ENCODE peak calls at places on chromosomes 13 and 19, in eight cellular contexts. W is astrocyte of the spinal cord, J is Calu3, E is right lobe of liver, N is epithelial cell of proximal tubule, B is MCF 10A, D is mucosa of descending colon, T is fibroblast of the aortic adventitia. Q is an unnamed sample.

GRCh38 chr19:11849264-11849615 is 714 bp downstream of the ZNF439 start:
- DNase-seq in W (no peak), J (no peak), E (no peak), N (no peak), B (no peak), D (no peak), T (peak), Q (no peak)

GRCh38 chr13:37412271-37412683 is 186.3 kb downstream of the POSTN start:
- DNase-seq in W (no peak), J (no peak), E (no peak), N (no peak), B (no peak), D (no peak), T (peak), Q (no peak)

GRCh38 chr19:22286151-22286810 is at the start of gene ZNF729:
- DNase-seq in W (no peak), J (no peak), E (no peak), N (no peak), B (no peak), D (no peak), T (no peak), Q (no peak)

GRCh38 chr19:36489139-36489919 is at the start of gene ZNF566:
- DNase-seq in W (peak), J (peak), E (peak), N (peak), B (peak), D (peak), T (peak), Q (peak)

GRCh38 chr19:3606174-3606689 is 443 bp downstream of the TBXA2R start:
- DNase-seq in W (no peak), J (peak), E (peak), N (no peak), B (no peak), D (peak), T (no peak), Q (no peak)

GRCh38 chr19:52188822-52189744 is 769 bp upstream of the PPP2R1A start:
- DNase-seq in W (no peak), J (peak), E (no peak), N (no peak), B (no peak), D (peak), T (no peak), Q (no peak)

GRCh38 chr19:23774156-23774971 is 15.7 kb upstream of the ZNF681 start:
- DNase-seq in W (no peak), J (no peak), E (no peak), N (peak), B (peak), D (no peak), T (no peak), Q (no peak)

GRCh38 chr19:6800991-6801396 is 28.5 kb downstream of the VAV1 start:
- DNase-seq in W (peak), J (peak), E (no peak), N (peak), B (peak), D (no peak), T (peak), Q (no peak)

GRCh38 chr13:43364210-43365041 is 341.0 kb downstream of the DNAJC15 start:
- DNase-seq in W (peak), J (no peak), E (no peak), N (no peak), B (no peak), D (no peak), T (peak), Q (no peak)

GRCh38 chr13:76991432-76991795 is 467 bp upstream of the CLN5 start:
- DNase-seq in W (no peak), J (no peak), E (no peak), N (no peak), B (no peak), D (peak), T (no peak), Q (no peak)

GRCh38 chr19:5983367-5983955 is 5.5 kb upstream of the RANBP3 start:
- DNase-seq in W (no peak), J (no peak), E (no peak), N (no peak), B (peak), D (no peak), T (no peak), Q (no peak)

GRCh38 chr19:40745402-40745780 is 4.9 kb downstream of the ACTMAP start:
- DNase-seq in W (peak), J (no peak), E (no peak), N (peak), B (no peak), D (no peak), T (peak), Q (no peak)

GRCh38 chr19:29623726-29624488 is 17.8 kb downstream of the POP4 start:
- DNase-seq in W (no peak), J (no peak), E (no peak), N (no peak), B (no peak), D (no peak), T (no peak), Q (no peak)

GRCh38 chr13:31201341-31202024 is 1.7 kb downstream of the B3GLCT start:
- DNase-seq in W (no peak), J (no peak), E (peak), N (no peak), B (peak), D (no peak), T (peak), Q (peak)

GRCh38 chr19:13055213-13056051 is 47.2 kb downstream of the LYL1 start:
- DNase-seq in W (peak), J (peak), E (no peak), N (no peak), B (peak), D (peak), T (peak), Q (peak)

GRCh38 chr19:5949792-5950305 is 28.1 kb downstream of the RANBP3 start:
- DNase-seq in W (no peak), J (no peak), E (no peak), N (no peak), B (no peak), D (peak), T (no peak), Q (peak)

GRCh38 chr19:3618144-3618810 is 8.3 kb downstream of the CACTIN start:
- DNase-seq in W (peak), J (peak), E (peak), N (no peak), B (peak), D (peak), T (peak), Q (peak)

GRCh38 chr13:76667551-76667950 is 218.7 kb downstream of the KCTD12 start:
- DNase-seq in W (peak), J (no peak), E (no peak), N (no peak), B (peak), D (no peak), T (peak), Q (peak)

GRCh38 chr13:110015253-110015652 is 228.9 kb upstream of the IRS2 start:
- DNase-seq in W (peak), J (no peak), E (peak), N (no peak), B (peak), D (no peak), T (no peak), Q (no peak)

GRCh38 chr13:41212881-41213280 is 18.5 kb upstream of the KBTBD7 start:
- DNase-seq in W (no peak), J (no peak), E (no peak), N (no peak), B (no peak), D (no peak), T (no peak), Q (no peak)

GRCh38 chr13:49516467-49516866 is 20.7 kb downstream of the PHF11 start:
- DNase-seq in W (no peak), J (no peak), E (no peak), N (no peak), B (no peak), D (no peak), T (no peak), Q (no peak)

DNA sequence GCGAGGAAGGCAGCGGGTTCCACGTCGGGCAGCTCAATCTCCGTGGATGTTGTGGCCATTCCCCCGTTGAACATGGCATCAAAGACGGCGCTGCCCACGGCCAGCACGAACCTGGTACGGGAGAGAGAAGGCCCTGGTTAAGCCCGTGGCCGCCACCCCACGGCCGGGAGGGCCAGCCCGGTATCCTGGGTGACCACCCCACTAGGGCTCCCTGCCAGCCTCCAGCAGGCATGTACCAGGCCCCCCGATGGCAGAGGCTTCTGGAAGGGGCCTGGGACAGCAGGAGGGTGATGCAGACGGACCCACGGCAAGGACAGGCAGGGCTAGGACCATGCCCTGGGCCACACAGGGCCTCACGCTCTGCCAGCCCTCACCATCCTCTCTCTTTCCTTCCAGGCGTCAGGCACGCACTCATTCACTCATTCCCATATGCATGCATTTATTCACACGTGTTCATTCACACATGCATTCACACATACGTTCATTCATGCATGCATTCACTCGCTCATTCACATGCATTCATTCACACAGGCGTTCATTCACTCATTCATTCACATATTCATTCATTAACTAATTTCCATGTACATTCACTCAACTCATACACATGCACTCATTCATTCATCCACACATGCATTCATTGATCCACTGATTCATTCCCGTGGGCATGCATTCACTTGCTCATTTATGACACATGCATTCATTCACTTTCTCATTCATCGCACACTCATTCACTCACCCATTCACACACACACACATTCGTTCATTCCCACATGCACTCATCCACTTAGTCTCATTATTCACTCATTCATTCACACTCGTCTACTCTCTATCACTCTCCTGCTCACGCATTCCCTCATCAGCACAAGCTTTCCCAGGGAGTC is 17.9 kb downstream of the BTBD2 start:
- DNase-seq in W (no peak), J (no peak), E (no peak), N (no peak), B (no peak), D (no peak), T (no peak), Q (no peak)
- TF ChIP-seq CTCF in W (no peak), J (no peak), E (no peak), N (no peak), B (no peak), D (no peak), T (no peak), Q (no peak)

GRCh38 chr19:33868821-33869412 is 72.2 kb downstream of the KCTD15 start:
- DNase-seq in W (peak), J (no peak), E (no peak), N (no peak), B (peak), D (no peak), T (peak), Q (peak)
- TF ChIP-seq CTCF in W (no peak), J (no peak), E (no peak), N (no peak), B (no peak), D (no peak), T (peak), Q (peak)

GRCh38 chr13:24489721-24490120 is 22.9 kb downstream of the PARP4 start:
- DNase-seq in W (no peak), J (no peak), E (no peak), N (no peak), B (no peak), D (no peak), T (no peak), Q (no peak)

GRCh38 chr13:24495151-24495729 is 17.3 kb downstream of the PARP4 start:
- DNase-seq in W (no peak), J (no peak), E (no peak), N (no peak), B (no peak), D (no peak), T (no peak), Q (no peak)

GRCh38 chr13:24497742-24498141 is 14.8 kb downstream of the PARP4 start:
- DNase-seq in W (no peak), J (no peak), E (no peak), N (no peak), B (no peak), D (no peak), T (no peak), Q (no peak)

GRCh38 chr13:24493356-24493755 is 19.2 kb downstream of the PARP4 start:
- DNase-seq in W (no peak), J (no peak), E (no peak), N (no peak), B (no peak), D (no peak), T (no peak), Q (no peak)

DNA sequence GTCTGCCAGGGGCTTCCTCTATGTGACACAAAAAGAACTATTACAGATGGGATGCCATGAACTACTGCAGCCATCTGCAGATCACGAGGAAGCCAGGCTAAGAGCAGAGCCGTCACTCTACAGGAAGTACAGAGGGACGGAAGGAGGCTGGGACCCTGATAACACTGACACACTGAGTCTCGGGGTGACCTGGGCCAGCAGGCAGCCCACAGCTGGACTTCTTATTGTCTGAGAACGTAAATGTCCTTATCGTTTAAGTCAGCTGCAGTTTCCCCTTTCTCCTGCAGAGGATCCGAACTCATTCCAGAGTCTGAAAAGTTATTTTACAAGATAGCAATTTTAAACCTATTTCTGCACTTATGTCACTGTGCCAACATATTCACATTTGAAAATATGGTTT is 20.7 kb downstream of the PARP4 start:
- DNase-seq in W (no peak), J (no peak), E (no peak), N (no peak), B (no peak), D (no peak), T (no peak), Q (no peak)
- TF ChIP-seq CTCF in W (peak), J (no peak), E (no peak), N (no peak), B (no peak), D (no peak), T (peak), Q (no peak)

GRCh38 chr19:49017666-49018351 is 918 bp upstream of the LHB start:
- DNase-seq in W (peak), J (peak), E (no peak), N (no peak), B (no peak), D (peak), T (peak), Q (peak)
- TF ChIP-seq CTCF in W (peak), J (peak), E (peak), N (peak), B (peak), D (peak), T (peak), Q (peak)

GRCh38 chr19:18921593-18921992 is 2.1 kb downstream of the DDX49 start:
- DNase-seq in W (no peak), J (no peak), E (no peak), N (no peak), B (no peak), D (no peak), T (no peak), Q (no peak)

GRCh38 chr19:18928018-18928805 is 8.7 kb downstream of the DDX49 start:
- DNase-seq in W (no peak), J (no peak), E (no peak), N (no peak), B (no peak), D (no peak), T (no peak), Q (no peak)

GRCh38 chr19:18922228-18922985 is 2.9 kb downstream of the DDX49 start:
- DNase-seq in W (no peak), J (no peak), E (no peak), N (no peak), B (no peak), D (no peak), T (no peak), Q (no peak)

GRCh38 chr19:18920400-18920799 is 885 bp downstream of the DDX49 start:
- DNase-seq in W (no peak), J (no peak), E (no peak), N (no peak), B (no peak), D (no peak), T (no peak), Q (no peak)

GRCh38 chr19:18924684-18925213 is 5.2 kb downstream of the DDX49 start:
- DNase-seq in W (no peak), J (no peak), E (no peak), N (no peak), B (no peak), D (no peak), T (no peak), Q (no peak)
- TF ChIP-seq CTCF in W (no peak), J (no peak), E (no peak), N (no peak), B (no peak), D (no peak), T (no peak), Q (no peak)

DNA sequence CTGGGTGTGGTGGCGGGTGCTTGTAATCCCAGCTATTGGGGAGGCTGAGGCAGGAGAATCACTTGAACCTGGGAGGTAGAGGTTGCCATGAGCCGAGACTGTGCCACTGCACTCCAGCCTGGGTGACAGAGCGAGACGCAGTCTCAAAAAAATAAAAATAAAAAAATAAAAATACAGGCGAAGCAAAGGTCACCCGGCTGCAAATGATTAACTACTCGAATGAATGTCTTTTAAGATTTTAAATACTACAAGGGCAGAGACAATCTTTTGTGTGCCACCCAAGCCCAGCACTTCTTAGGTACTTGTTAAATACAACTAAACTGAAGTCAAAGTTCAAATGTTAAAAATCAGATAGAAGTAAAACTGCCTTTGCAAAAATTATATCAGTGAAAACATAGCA is 6.7 kb downstream of the LNX2 start:
- DNase-seq in W (no peak), J (no peak), E (no peak), N (no peak), B (no peak), D (no peak), T (no peak), Q (no peak)
- TF ChIP-seq CTCF in W (no peak), J (no peak), E (no peak), N (no peak), B (no peak), D (no peak), T (no peak), Q (no peak)

GRCh38 chr13:106104281-106104901 is 431.1 kb downstream of the EFNB2 start:
- DNase-seq in W (peak), J (peak), E (no peak), N (peak), B (peak), D (no peak), T (peak), Q (no peak)

GRCh38 chr13:106101201-106101600 is 434.3 kb downstream of the EFNB2 start:
- DNase-seq in W (no peak), J (no peak), E (no peak), N (no peak), B (no peak), D (no peak), T (no peak), Q (no peak)

GRCh38 chr13:106105153-106105552 is 430.3 kb downstream of the EFNB2 start:
- DNase-seq in W (no peak), J (no peak), E (no peak), N (no peak), B (peak), D (no peak), T (no peak), Q (no peak)

GRCh38 chr13:106102776-106103175 is 432.7 kb downstream of the EFNB2 start:
- DNase-seq in W (no peak), J (no peak), E (no peak), N (no peak), B (no peak), D (no peak), T (no peak), Q (no peak)

DNA sequence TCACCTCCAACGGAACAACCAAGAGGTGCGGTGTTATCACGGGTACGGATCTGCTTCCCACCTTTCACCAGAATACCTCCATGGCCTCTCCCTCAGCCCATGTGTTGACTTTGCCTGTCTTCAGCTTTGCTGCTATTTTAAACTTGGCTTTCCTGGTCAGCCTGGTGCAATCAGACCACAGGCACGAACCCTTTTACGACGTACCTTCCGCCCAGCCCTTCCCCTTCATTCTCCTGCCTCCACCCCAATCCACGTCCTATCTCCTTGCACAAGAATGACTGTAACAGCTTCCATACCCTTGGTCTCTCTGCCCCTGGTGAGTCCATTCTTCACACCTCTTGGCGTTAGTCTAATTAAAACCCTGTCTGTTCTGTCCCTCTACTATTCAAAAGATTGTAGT is 431.7 kb downstream of the EFNB2 start:
- DNase-seq in W (peak), J (peak), E (no peak), N (no peak), B (peak), D (no peak), T (no peak), Q (no peak)
- TF ChIP-seq CTCF in W (no peak), J (no peak), E (no peak), N (no peak), B (no peak), D (no peak), T (no peak), Q (no peak)

Q was measured in heart right ventricle.